ENCODE peak calls at places on chromosomes 2 and 18, in four cellular contexts. Q, L, Y and H are unnamed samples.

GRCh38 chr2:65320042-65320711 is 92.5 kb downstream of the ACTR2 start:
- DNase-seq in Q (no peak), L (peak; percentile 97), Y (no peak), H (no peak)

GRCh38 chr2:240925191-240925575 is 19.0 kb downstream of the CROCC2 start:
- DNase-seq in Q (no peak), L (no peak), Y (no peak), H (no peak)

GRCh38 chr18:58335821-58336220 is 291.8 kb downstream of the NEDD4L start:
- DNase-seq in Q (no peak), L (no peak), Y (no peak), H (no peak)

GRCh38 chr2:239433777-239434396 is 33.1 kb upstream of the HDAC4 start:
- DNase-seq in Q (no peak), L (no peak), Y (no peak), H (no peak)

GRCh38 chr2:44980786-44981713 is 28.2 kb downstream of the SIX2 start:
- DNase-seq in Q (no peak), L (no peak), Y (no peak), H (no peak)

GRCh38 chr2:150698016-150698661 is 210.7 kb upstream of the RND3 start:
- DNase-seq in Q (no peak), L (no peak), Y (no peak), H (no peak)

GRCh38 chr2:164523026-164523425 is 98.3 kb downstream of the GRB14 start:
- DNase-seq in Q (no peak), L (peak; percentile 97), Y (no peak), H (no peak)

GRCh38 chr2:24111407-24111861 is 11.7 kb downstream of the PFN4 start:
- DNase-seq in Q (no peak), L (peak; percentile 33), Y (no peak), H (no peak)

GRCh38 chr2:199797431-199797830 is 53.6 kb downstream of the FTCDNL1 start:
- DNase-seq in Q (no peak), L (no peak), Y (no peak), H (no peak)

GRCh38 chr2:100053499-100053898 is 88.9 kb downstream of the AFF3 start:
- DNase-seq in Q (no peak), L (no peak), Y (no peak), H (no peak)

GRCh38 chr2:64453710-64454315 is at the start of gene LGALSL:
- DNase-seq in Q (peak; percentile 17), L (peak; percentile 84), Y (no peak), H (peak; percentile 58)

GRCh38 chr2:24929230-24929629 is 9.2 kb upstream of the ADCY3 start:
- DNase-seq in Q (no peak), L (no peak), Y (no peak), H (no peak)

GRCh38 chr2:8522682-8523081 is 159.2 kb upstream of the ID2 start:
- DNase-seq in Q (no peak), L (no peak), Y (no peak), H (no peak)

GRCh38 chr2:98917031-98917459 is 19.0 kb downstream of the CRACDL start:
- DNase-seq in Q (no peak), L (peak; percentile 82), Y (no peak), H (no peak)